ENCODE peak calls at places on chromosomes 2 and 18, in nine cellular contexts. M is endodermal cell; O is NT2/D1; N is colonic mucosa; L is Calu3; A is EH; R is Right ventricle myocardium superior; K is stimulated activated CD4-positive, alpha-beta T cell treated with anti-CD3 and anti-CD28 coated beads, Interleukin-4, amount 100 ng/mL, for 1 hour; S is GM03348. Q is an unnamed sample.

GRCh38 chr2:63837036-63837594 is 4.6 kb upstream of the UGP2 start:
- DNase-seq in M (no peak), O (no peak), N (no peak), L (no peak), A (no peak), R (no peak), K (no peak), S (no peak), Q (no peak)

GRCh38 chr2:130393318-130393910 is 37.6 kb downstream of the PTPN18 start:
- DNase-seq in M (peak), O (no peak), N (no peak), L (no peak), A (peak), R (peak), K (no peak), S (no peak), Q (no peak)

GRCh38 chr2:77834360-77835002 is 312.3 kb upstream of the LRRTM4 start:
- DNase-seq in M (no peak), O (no peak), N (no peak), L (no peak), A (no peak), R (no peak), K (no peak), S (no peak), Q (no peak)

GRCh38 chr2:177201919-177202346 is 10.7 kb upstream of the HNRNPA3 start:
- DNase-seq in M (no peak), O (no peak), N (no peak), L (no peak), A (no peak), R (no peak), K (no peak), S (no peak), Q (no peak)

GRCh38 chr18:7035807-7036206 is 81.8 kb downstream of the LAMA1 start:
- DNase-seq in M (no peak), O (no peak), N (no peak), L (no peak), A (no peak), R (no peak), K (no peak), S (no peak), Q (no peak)

GRCh38 chr18:61551586-61551985 is 218.4 kb downstream of the CDH20 start:
- DNase-seq in M (peak), O (peak), N (peak), L (peak), A (peak), R (no peak), K (no peak), S (peak), Q (peak)

GRCh38 chr18:44259610-44260009 is 421.1 kb upstream of the SETBP1 start:
- DNase-seq in M (no peak), O (no peak), N (no peak), L (no peak), A (no peak), R (no peak), K (no peak), S (no peak), Q (no peak)

GRCh38 chr2:200751786-200752185 is 59.9 kb upstream of the BZW1 start:
- DNase-seq in M (no peak), O (no peak), N (no peak), L (no peak), A (no peak), R (no peak), K (no peak), S (no peak), Q (no peak)

GRCh38 chr18:48551100-48551499 is 12.3 kb downstream of the CTIF start:
- DNase-seq in M (no peak), O (no peak), N (no peak), L (no peak), A (no peak), R (no peak), K (no peak), S (no peak), Q (no peak)

GRCh38 chr18:27609221-27609620 is 424.1 kb upstream of the CHST9 start:
- DNase-seq in M (no peak), O (no peak), N (no peak), L (no peak), A (no peak), R (no peak), K (no peak), S (no peak), Q (no peak)

GRCh38 chr2:236015171-236015570 is 153.0 kb downstream of the GBX2 start:
- DNase-seq in M (peak), O (no peak), N (no peak), L (no peak), A (no peak), R (no peak), K (no peak), S (no peak), Q (no peak)

GRCh38 chr2:47771211-47771610 is 11.7 kb upstream of the MSH6 start:
- DNase-seq in M (no peak), O (no peak), N (no peak), L (peak), A (peak), R (no peak), K (no peak), S (peak), Q (peak)

GRCh38 chr2:112794131-112794733 is 9.9 kb upstream of the IL1A start:
- DNase-seq in M (no peak), O (no peak), N (no peak), L (peak), A (peak), R (peak), K (no peak), S (peak), Q (no peak)

GRCh38 chr18:32349728-32350395 is 120.8 kb downstream of the GAREM1 start:
- DNase-seq in M (no peak), O (peak), N (peak), L (peak), A (peak), R (peak), K (no peak), S (peak), Q (no peak)

GRCh38 chr2:234198976-234199375 is 148.5 kb downstream of the SPP2 start:
- DNase-seq in M (no peak), O (no peak), N (no peak), L (no peak), A (peak), R (no peak), K (no peak), S (no peak), Q (no peak)

GRCh38 chr18:79540161-79540913 is 139.3 kb upstream of the CTDP1 start:
- DNase-seq in M (peak), O (no peak), N (no peak), L (no peak), A (no peak), R (no peak), K (no peak), S (peak), Q (no peak)

GRCh38 chr2:22536131-22536530 is 848.8 kb upstream of the KLHL29 start:
- DNase-seq in M (no peak), O (no peak), N (no peak), L (no peak), A (peak), R (no peak), K (no peak), S (no peak), Q (no peak)

GRCh38 chr2:234437642-234438321 is 59.1 kb downstream of the ARL4C start:
- DNase-seq in M (no peak), O (no peak), N (no peak), L (no peak), A (no peak), R (no peak), K (no peak), S (no peak), Q (no peak)

GRCh38 chr18:23538040-23538439 is 34.7 kb downstream of the RMC1 start:
- DNase-seq in M (no peak), O (no peak), N (no peak), L (no peak), A (peak), R (no peak), K (no peak), S (no peak), Q (no peak)

GRCh38 chr2:237383991-237384671 is 29.8 kb downstream of the COL6A3 start:
- DNase-seq in M (no peak), O (no peak), N (no peak), L (no peak), A (peak), R (no peak), K (no peak), S (peak), Q (no peak)

GRCh38 chr2:47038656-47039501 is 116.2 kb downstream of the STPG4 start:
- DNase-seq in M (no peak), O (no peak), N (no peak), L (no peak), A (no peak), R (no peak), K (peak), S (no peak), Q (no peak)

GRCh38 chr18:74945774-74946545 is 263.0 kb downstream of the PTGR3 start:
- DNase-seq in M (no peak), O (no peak), N (no peak), L (no peak), A (peak), R (no peak), K (no peak), S (peak), Q (no peak)

GRCh38 chr2:201866643-201867310 is 60.4 kb downstream of the CDK15 start:
- DNase-seq in M (peak), O (no peak), N (no peak), L (no peak), A (peak), R (no peak), K (no peak), S (no peak), Q (no peak)

GRCh38 chr2:64562148-64562784 is 38.1 kb downstream of the AFTPH start:
- DNase-seq in M (no peak), O (no peak), N (no peak), L (no peak), A (peak), R (no peak), K (no peak), S (peak), Q (peak)

GRCh38 chr2:25328152-25329085 is 13.3 kb downstream of the DNMT3A start:
- DNase-seq in M (no peak), O (no peak), N (no peak), L (no peak), A (no peak), R (peak), K (no peak), S (no peak), Q (no peak)

GRCh38 chr2:182868049-182868422 is 1.6 kb upstream of the FRZB start:
- DNase-seq in M (peak), O (no peak), N (no peak), L (no peak), A (no peak), R (no peak), K (no peak), S (no peak), Q (no peak)

GRCh38 chr2:197576631-197577030 is 60.8 kb downstream of the MOB4 start:
- DNase-seq in M (no peak), O (no peak), N (no peak), L (no peak), A (peak), R (no peak), K (no peak), S (peak), Q (no peak)

GRCh38 chr18:58363767-58364540 is 264.9 kb downstream of the ALPK2 start:
- DNase-seq in M (no peak), O (no peak), N (no peak), L (no peak), A (peak), R (no peak), K (no peak), S (peak), Q (no peak)

GRCh38 chr2:873027-873426 is 77.6 kb upstream of the SNTG2 start:
- DNase-seq in M (peak), O (no peak), N (no peak), L (no peak), A (no peak), R (no peak), K (no peak), S (no peak), Q (no peak)

GRCh38 chr2:238061310-238062202 is 755 bp downstream of the SCLY start:
- DNase-seq in M (peak), O (peak), N (peak), L (peak), A (peak), R (no peak), K (peak), S (peak), Q (no peak)

GRCh38 chr2:218271865-218272530 is 1.7 kb downstream of the PNKD start:
- DNase-seq in M (no peak), O (no peak), N (no peak), L (no peak), A (no peak), R (no peak), K (no peak), S (no peak), Q (no peak)

GRCh38 chr2:23703037-23703582 is 223.8 kb downstream of the ATAD2B start:
- DNase-seq in M (no peak), O (no peak), N (no peak), L (no peak), A (no peak), R (no peak), K (no peak), S (no peak), Q (no peak)

GRCh38 chr2:151973901-151974199 is 125.0 kb downstream of the CACNB4 start:
- DNase-seq in M (peak), O (no peak), N (no peak), L (no peak), A (peak), R (peak), K (no peak), S (peak), Q (peak)

GRCh38 chr2:240893363-240893828 is 2.6 kb downstream of the MAB21L4 start:
- DNase-seq in M (peak), O (no peak), N (no peak), L (peak), A (peak), R (no peak), K (peak), S (no peak), Q (no peak)

GRCh38 chr18:62018034-62018760 is 125.4 kb upstream of the RNF152 start:
- DNase-seq in M (no peak), O (no peak), N (peak), L (no peak), A (peak), R (peak), K (no peak), S (peak), Q (no peak)

GRCh38 chr18:35695803-35696202 is 114.3 kb downstream of the GALNT1 start:
- DNase-seq in M (no peak), O (no peak), N (no peak), L (no peak), A (no peak), R (peak), K (no peak), S (no peak), Q (no peak)